ENCODE peak calls at places on chromosomes 6 and 20, in four cellular contexts. G is ovary, N is pancreas, L is cardiac muscle cell. O is an unnamed sample.

GRCh38 chr6:31559958-31560696 is 12.0 kb upstream of the LTA start:
- DNase-seq in G (no peak), L (peak; percentile 76), N (no peak), O (peak; percentile 74)

GRCh38 chr20:46995561-46996142 is 101.0 kb downstream of the EYA2 start:
- DNase-seq in L (no peak), N (no peak), G (no peak), O (no peak)

GRCh38 chr6:113565306-113565705 is 291.8 kb upstream of the MARCKS start:
- DNase-seq in G (no peak), N (no peak), L (no peak), O (no peak)

GRCh38 chr6:90393232-90393884 is 96.7 kb upstream of the BACH2 start:
- DNase-seq in N (peak; percentile 60), G (peak; percentile 49), L (peak; percentile 73), O (no peak)

GRCh38 chr6:3014675-3015066 is 15.0 kb downstream of the NQO2 start:
- DNase-seq in G (no peak), N (no peak), L (no peak), O (no peak)

GRCh38 chr20:43731469-43731868 is 4.7 kb upstream of the GTSF1L start:
- DNase-seq in L (peak; percentile 74), N (no peak), G (no peak), O (no peak)

GRCh38 chr20:10863337-10864060 is 189.7 kb upstream of the JAG1 start:
- DNase-seq in G (no peak), L (peak; percentile 85), N (peak; percentile 48), O (no peak)

GRCh38 chr6:134253681-134254080 is 64.2 kb downstream of the SGK1 start:
- DNase-seq in G (no peak), L (peak; percentile 29), N (peak; percentile 45), O (no peak)

GRCh38 chr6:9766240-9766915 is 648.5 kb downstream of the TFAP2A start:
- DNase-seq in L (peak; percentile 66), N (no peak), G (no peak), O (no peak)

GRCh38 chr6:132752255-132752654 is 5.4 kb downstream of the VNN2 start:
- DNase-seq in G (no peak), N (no peak), L (no peak), O (no peak)

GRCh38 chr6:83057705-83058321 is 7.8 kb downstream of the UBE3D start:
- DNase-seq in N (peak; percentile 44), L (peak; percentile 66), G (no peak), O (no peak)

GRCh38 chr6:72620866-72621242 is 1.0 kb upstream of the KCNQ5 start:
- DNase-seq in L (no peak), N (no peak), G (no peak), O (peak; percentile 68)

GRCh38 chr6:170221753-170222400 is 69.0 kb downstream of the DLL1 start:
- DNase-seq in G (no peak), N (no peak), L (no peak), O (peak; percentile 19)

GRCh38 chr6:45555981-45556771 is 178.4 kb upstream of the SUPT3H start:
- DNase-seq in G (peak; percentile 49), L (peak; percentile 61), N (no peak), O (no peak)

GRCh38 chr6:28489366-28490190 is 26.0 kb downstream of the GPX6 start:
- DNase-seq in L (peak; percentile 85), G (peak; percentile 86), N (no peak), O (peak; percentile 85)

DNA sequence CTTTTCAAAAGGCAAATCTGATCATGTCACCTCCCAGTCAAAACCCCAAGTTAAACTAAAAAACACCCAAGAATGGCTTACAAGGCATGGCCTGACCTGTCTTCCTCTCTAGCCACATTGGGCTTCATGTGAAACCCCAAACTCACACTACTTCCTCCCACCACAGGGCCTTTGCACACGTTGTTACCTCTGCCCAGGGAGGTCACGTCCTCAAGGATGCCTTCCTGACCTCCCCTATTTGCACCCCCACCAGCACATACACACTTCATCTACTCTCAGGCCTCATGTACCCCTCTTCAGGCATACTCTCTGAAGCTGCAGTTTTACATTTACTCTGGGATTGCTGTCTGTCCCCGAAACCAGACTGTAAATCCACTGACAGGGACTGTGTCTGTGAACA is 6.1 kb downstream of the EZR start:
- DNase-seq in L (no peak), G (no peak), N (no peak), O (no peak)
- H3K4me1 ChIP-seq in L (peaks cover 60% of the 10 kb centered on the region), G (peaks cover 17% of the 10 kb centered on the region), N (peaks cover 57% of the 10 kb centered on the region), O (peaks cover 93% of the 10 kb centered on the region)

GRCh38 chr20:63472159-63472811 is at the start of gene KCNQ2:
- DNase-seq in L (no peak), G (no peak), N (no peak), O (no peak)
- H3K4me3 ChIP-seq in L (peak within 1 kb of the TSS; percentile 40), G (no peak within 1 kb of the TSS), N (peak within 1 kb of the TSS; percentile 20), O (no peak within 1 kb of the TSS)

DNA sequence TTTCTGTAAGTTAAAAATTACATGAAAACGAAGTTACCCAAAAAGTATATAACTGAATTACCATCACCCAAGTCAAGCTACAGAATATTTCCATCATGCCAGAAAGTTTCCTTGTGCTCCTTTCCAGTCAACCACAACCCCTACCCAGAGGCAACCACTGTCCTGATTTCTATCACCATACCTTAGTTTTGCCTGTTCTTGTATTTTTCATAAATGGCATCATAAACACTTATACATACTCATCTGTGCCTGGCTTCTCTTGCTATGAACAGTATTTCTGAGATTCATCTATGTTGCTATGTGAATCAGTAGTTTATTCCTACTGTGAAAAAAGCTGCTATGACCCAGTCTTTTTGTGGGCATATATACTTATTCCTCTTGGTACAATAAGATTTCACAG is 7.4 kb downstream of the FKBP5 start:
- DNase-seq in N (no peak), L (no peak), G (no peak), O (no peak)
- H3K4me1 ChIP-seq in N (peaks cover 15% of the 10 kb centered on the region), L (peaks cover 8% of the 10 kb centered on the region), G (peaks cover 13% of the 10 kb centered on the region), O (peaks cover 89% of the 10 kb centered on the region)

GRCh38 chr20:8431538-8432434 is 299.7 kb downstream of the PLCB1 start:
- DNase-seq in G (peak; percentile 71), L (peak; percentile 88), N (no peak), O (no peak)

GRCh38 chr20:8435251-8436035 is 303.4 kb downstream of the PLCB1 start:
- DNase-seq in N (no peak), G (no peak), L (peak; percentile 15), O (no peak)

GRCh38 chr20:8433286-8433685 is 301.2 kb downstream of the PLCB1 start:
- DNase-seq in L (no peak), G (no peak), N (no peak), O (no peak)

GRCh38 chr20:8434326-8434876 is 302.3 kb downstream of the PLCB1 start:
- DNase-seq in L (peak; percentile 77), G (no peak), N (no peak), O (no peak)

DNA sequence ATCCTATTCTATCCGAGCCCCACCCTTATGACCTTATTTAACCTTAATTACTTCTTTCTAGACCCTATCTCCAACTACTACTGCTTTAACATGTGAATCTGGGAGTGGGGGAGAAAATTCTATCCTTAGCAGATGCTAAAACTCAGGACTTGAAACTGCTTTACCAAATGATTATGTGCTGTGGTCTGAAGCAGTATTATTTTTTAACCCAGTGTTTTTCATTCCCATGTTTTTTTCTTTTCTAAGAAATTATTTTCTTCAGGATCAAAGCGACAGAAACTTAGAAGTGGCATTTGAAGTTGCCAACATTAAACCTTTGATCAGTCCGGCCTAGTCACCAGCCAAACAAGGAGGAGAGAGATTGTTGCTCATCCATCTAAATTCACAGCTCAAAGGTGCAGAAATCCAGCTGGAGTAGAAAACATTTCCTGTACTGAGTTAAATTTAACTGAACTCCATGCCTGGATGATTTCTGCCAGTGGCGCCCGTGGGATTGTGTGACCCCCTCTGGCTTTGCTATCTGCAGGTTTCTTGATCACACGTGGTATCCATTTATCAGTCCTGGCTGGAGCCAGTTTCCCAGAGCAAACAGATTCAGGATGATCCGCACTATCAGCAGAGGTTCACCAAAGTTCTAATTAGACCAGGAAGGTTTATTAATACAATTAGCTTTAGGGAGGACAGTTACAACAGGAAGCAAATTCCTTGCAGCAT is 300.5 kb downstream of the PLCB1 start:
- DNase-seq in L (peak; percentile 27), G (no peak), N (no peak), O (no peak)
- H3K4me3 ChIP-seq in L (no peak overlapping the region), G (no peak overlapping the region), N (no peak overlapping the region), O (no peak overlapping the region)

GRCh38 chr20:36778831-36779655 is 5.5 kb upstream of the DSN1 start:
- DNase-seq in G (no peak), N (no peak), L (no peak), O (no peak)
- H3K4me1 ChIP-seq in G (peaks cover 2% of the 10 kb centered on the region), N (no peaks in the 10 kb centered on the region), L (no peaks in the 10 kb centered on the region), O (peaks cover 10% of the 10 kb centered on the region)

DNA sequence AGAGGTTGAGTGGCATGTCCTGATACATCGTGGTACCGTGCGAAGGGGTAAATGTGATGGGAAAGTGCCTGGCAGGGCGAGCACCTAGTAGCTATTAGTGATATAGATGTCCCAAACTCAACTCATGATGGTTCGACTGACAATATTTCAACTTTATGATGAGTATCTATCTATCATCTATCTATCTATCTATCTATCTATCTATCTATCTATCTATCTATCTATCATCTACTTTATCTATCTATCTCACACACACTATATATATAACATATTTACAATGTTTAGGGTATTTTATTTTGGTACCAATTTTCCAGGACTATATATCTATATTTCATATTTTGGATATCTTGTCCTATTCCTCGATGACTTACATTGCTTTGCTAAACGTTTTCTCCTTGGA is 5.5 kb downstream of the BCAS1 start:
- DNase-seq in G (no peak), N (no peak), L (no peak), O (no peak)
- H3K4me3 ChIP-seq in G (no peak overlapping the region), N (no peak overlapping the region), L (no peak overlapping the region), O (no peak overlapping the region)

DNA sequence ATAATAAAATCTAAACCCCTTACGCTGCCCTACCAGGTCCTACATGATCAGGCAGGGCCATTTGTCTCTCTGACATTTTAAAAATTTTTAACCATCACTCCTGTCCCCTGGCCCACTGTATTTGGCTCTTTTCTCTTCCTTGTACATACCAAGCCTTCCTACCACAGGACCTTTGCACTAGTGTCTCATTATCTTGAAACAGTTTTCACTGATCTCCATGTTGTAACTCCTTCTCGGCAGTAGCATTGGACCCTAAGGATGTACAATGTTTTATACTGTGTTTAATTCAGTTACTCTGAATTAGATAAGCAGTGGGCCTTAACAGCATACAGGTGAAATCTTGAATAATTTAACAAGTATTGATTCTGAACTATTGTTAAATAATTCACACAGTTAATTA is 330.7 kb downstream of the UTRN start:
- DNase-seq in L (no peak), N (no peak), G (no peak), O (no peak)
- H3K4me1 ChIP-seq in L (peaks cover 3% of the 10 kb centered on the region), N (no peaks in the 10 kb centered on the region), G (no peaks in the 10 kb centered on the region), O (no peaks in the 10 kb centered on the region)

DNA sequence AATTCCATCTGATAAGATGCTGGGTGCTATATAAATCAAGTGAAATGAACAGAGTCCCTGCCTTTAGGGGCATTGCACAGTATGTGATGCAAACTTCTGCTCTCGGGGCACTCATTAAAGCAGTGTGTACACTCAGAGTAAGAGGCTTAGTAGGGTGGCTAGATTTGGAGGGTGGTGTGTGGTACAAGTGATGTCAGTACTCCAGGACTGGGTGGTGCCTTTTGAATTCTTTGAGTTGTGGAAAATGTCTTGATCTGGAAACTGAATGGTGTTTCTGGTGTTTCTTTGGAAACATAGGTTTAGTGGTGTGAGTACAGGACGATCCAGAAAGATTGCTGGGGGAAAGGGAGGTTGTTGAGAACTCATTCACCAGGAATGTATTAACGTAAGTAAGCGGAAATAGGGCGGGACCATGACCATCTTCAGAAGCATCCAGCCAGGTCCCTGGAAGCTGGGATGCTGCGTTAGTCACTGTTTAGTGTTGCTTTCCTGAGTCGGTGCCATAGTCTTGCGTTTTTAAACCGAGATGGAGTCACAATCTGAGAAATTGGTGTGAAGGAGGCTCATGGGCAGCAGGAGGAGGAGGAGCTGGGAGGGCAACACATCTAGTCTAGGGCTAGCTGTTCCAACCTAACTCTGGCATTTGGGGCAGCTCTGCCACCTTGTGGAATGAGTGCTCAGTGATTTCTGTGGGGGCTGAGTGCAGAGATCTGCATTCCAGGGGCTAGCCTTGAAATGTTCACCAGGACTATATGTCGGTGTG is 70.3 kb downstream of the SCAND1 start:
- DNase-seq in G (peak; percentile 69), N (peak; percentile 64), L (peak; percentile 99), O (no peak)
- H3K4me3 ChIP-seq in G (no peak overlapping the region), N (no peak overlapping the region), L (no peak overlapping the region), O (no peak overlapping the region)

GRCh38 chr6:656460-657252 is at the start of gene HUS1B:
- DNase-seq in L (no peak), N (no peak), G (no peak), O (peak; percentile 72)
- H3K4me1 ChIP-seq in L (peaks cover 21% of the 10 kb centered on the region), N (no peaks in the 10 kb centered on the region), G (no peaks in the 10 kb centered on the region), O (peaks cover 6% of the 10 kb centered on the region)

O was measured in left lung.